ENCODE peak calls at places on chromosome 7, in five cellular contexts. G, K, N, E and R are unnamed samples.
A peak's percentile ranks its signal among the peaks of the same experiment; 100 is the strongest.

GRCh38 chr7:112782498-112782897 is 7.7 kb downstream of the TMEM168 start:
- DNase-seq in G (no peak), K (no peak), N (no peak), E (peak; percentile 5), R (no peak)

GRCh38 chr7:27992755-27993478 is 187.7 kb downstream of the JAZF1 start:
- DNase-seq in G (no peak), K (no peak), N (no peak), E (no peak), R (no peak)

GRCh38 chr7:32587431-32587948 is 92.2 kb downstream of the AVL9 start:
- DNase-seq in G (no peak), K (no peak), N (no peak), E (no peak), R (no peak)

GRCh38 chr7:22989646-22990587 is 24.0 kb downstream of the HYCC1 start:
- DNase-seq in G (no peak), K (no peak), N (no peak), E (no peak), R (no peak)

GRCh38 chr7:117803476-117803875 is 69.8 kb downstream of the CTTNBP2 start:
- DNase-seq in G (no peak), K (no peak), N (no peak), E (no peak), R (no peak)

GRCh38 chr7:11668727-11669126 is 163.3 kb downstream of the THSD7A start:
- DNase-seq in G (no peak), K (no peak), N (no peak), E (no peak), R (no peak)

GRCh38 chr7:14020339-14020900 is 31.0 kb upstream of the ETV1 start:
- DNase-seq in G (no peak), K (no peak), N (no peak), E (no peak), R (no peak)

GRCh38 chr7:131302876-131303707 is 24.6 kb upstream of the MKLN1 start:
- DNase-seq in G (no peak), K (no peak), N (peak; percentile 23), E (no peak), R (no peak)

GRCh38 chr7:45582136-45582742 is 8.1 kb downstream of the ADCY1 start:
- DNase-seq in G (peak; percentile 48), K (no peak), N (no peak), E (no peak), R (no peak)

GRCh38 chr7:77428777-77429231 is 12.7 kb upstream of the GSAP start:
- DNase-seq in G (no peak), K (no peak), N (no peak), E (no peak), R (no peak)

GRCh38 chr7:2639994-2640830 is 8.4 kb downstream of the TTYH3 start:
- DNase-seq in G (no peak), K (no peak), N (no peak), E (no peak), R (no peak)

GRCh38 chr7:135200824-135201331 is 10.4 kb downstream of the WDR91 start:
- DNase-seq in G (no peak), K (no peak), N (no peak), E (no peak), R (no peak)

GRCh38 chr7:42014625-42015412 is 222.2 kb downstream of the GLI3 start:
- DNase-seq in G (no peak), K (peak; percentile 12), N (no peak), E (peak; percentile 30), R (peak; percentile 37)

GRCh38 chr7:156989766-156990535 is 20.5 kb downstream of the MNX1 start:
- DNase-seq in G (no peak), K (no peak), N (no peak), E (no peak), R (no peak)

GRCh38 chr7:24637706-24638105 is 64.5 kb downstream of the PALS2 start:
- DNase-seq in G (no peak), K (no peak), N (no peak), E (no peak), R (no peak)

GRCh38 chr7:115087437-115087836 is 165.5 kb downstream of the MDFIC start:
- DNase-seq in G (no peak), K (no peak), N (no peak), E (no peak), R (no peak)

GRCh38 chr7:111860248-111860647 is 298.0 kb upstream of the IMMP2L start:
- DNase-seq in G (no peak), K (no peak), N (no peak), E (no peak), R (no peak)

GRCh38 chr7:34946486-34946885 is 90.8 kb downstream of the DPY19L1 start:
- DNase-seq in G (no peak), K (no peak), N (no peak), E (no peak), R (no peak)

GRCh38 chr7:106626376-106627293 is 34.3 kb downstream of the CCDC71L start:
- DNase-seq in G (no peak), K (no peak), N (no peak), E (no peak), R (no peak)

GRCh38 chr7:2893411-2893861 is 49.3 kb upstream of the GNA12 start:
- DNase-seq in G (no peak), K (no peak), N (no peak), E (no peak), R (peak; percentile 50)

GRCh38 chr7:147771344-147771743 is 819.2 kb upstream of the C7orf33 start:
- DNase-seq in G (no peak), K (no peak), N (no peak), E (no peak), R (no peak)

GRCh38 chr7:48246073-48246472 is 74.8 kb downstream of the ABCA13 start:
- DNase-seq in G (no peak), K (no peak), N (no peak), E (no peak), R (no peak)

GRCh38 chr7:115015619-115016018 is 93.7 kb downstream of the MDFIC start:
- DNase-seq in G (no peak), K (no peak), N (no peak), E (no peak), R (no peak)

GRCh38 chr7:52565980-52566379 is 469.5 kb upstream of the POM121L12 start:
- DNase-seq in G (no peak), K (no peak), N (no peak), E (no peak), R (no peak)

GRCh38 chr7:30070052-30070451 is 41.8 kb downstream of the PLEKHA8 start:
- DNase-seq in G (no peak), K (no peak), N (no peak), E (no peak), R (no peak)

GRCh38 chr7:12674861-12675260 is 12.6 kb upstream of the ARL4A start:
- DNase-seq in G (no peak), K (peak; percentile 14), N (peak; percentile 69), E (no peak), R (no peak)

GRCh38 chr7:115299379-115300038 is 377.6 kb downstream of the MDFIC start:
- DNase-seq in G (no peak), K (no peak), N (no peak), E (no peak), R (no peak)

GRCh38 chr7:2542924-2543871 is 12.1 kb downstream of the BRAT1 start:
- DNase-seq in G (peak; percentile 68), K (no peak), N (no peak), E (no peak), R (no peak)

GRCh38 chr7:114405427-114405826 is 9.2 kb upstream of the FOXP2 start:
- DNase-seq in G (no peak), K (no peak), N (no peak), E (no peak), R (no peak)